ENCODE peak calls at places on chromosomes 16 and 17, in five cellular contexts. One of them, this sample, is unnamed.
A peak's percentile ranks its signal among the peaks of the same experiment; 100 is the strongest.

GRCh38 chr17:13568746-13569739 is 32.7 kb downstream of the HS3ST3A1 start:
- DNase-seq in hepatocyte: no peak
- DNase-seq in mesenchymal stem cell: no peak
- DNase-seq in stomach: no peak
- DNase-seq in SK-N-SH: no peak
- DNase-seq in this sample: no peak

GRCh38 chr16:55501549-55502322 is 7.1 kb upstream of the LPCAT2 start:
- DNase-seq in hepatocyte: no peak
- DNase-seq in mesenchymal stem cell: peak; percentile 35
- DNase-seq in stomach: no peak
- DNase-seq in SK-N-SH: peak; percentile 60
- DNase-seq in this sample: peak; percentile 85

GRCh38 chr17:70123193-70123592 is 46.1 kb upstream of the KCNJ2 start:
- DNase-seq in hepatocyte: no peak
- DNase-seq in mesenchymal stem cell: no peak
- DNase-seq in stomach: no peak
- DNase-seq in SK-N-SH: no peak
- DNase-seq in this sample: no peak

GRCh38 chr16:15621456-15621855 is 21.5 kb downstream of the MARF1 start:
- DNase-seq in hepatocyte: no peak
- DNase-seq in mesenchymal stem cell: no peak
- DNase-seq in stomach: no peak
- DNase-seq in SK-N-SH: no peak
- DNase-seq in this sample: no peak

GRCh38 chr16:11618107-11618717 is 31.5 kb upstream of the LITAF start:
- DNase-seq in hepatocyte: no peak
- DNase-seq in mesenchymal stem cell: no peak
- DNase-seq in stomach: no peak
- DNase-seq in SK-N-SH: no peak
- DNase-seq in this sample: peak; percentile 61

GRCh38 chr16:2842340-2843000 is 12.4 kb downstream of the ZG16B start:
- DNase-seq in hepatocyte: no peak
- DNase-seq in mesenchymal stem cell: no peak
- DNase-seq in stomach: peak; percentile 50
- DNase-seq in SK-N-SH: peak; percentile 55
- DNase-seq in this sample: peak; percentile 91

GRCh38 chr16:49513040-49513439 is 139.4 kb downstream of the C16orf78 start:
- DNase-seq in hepatocyte: peak; percentile 38
- DNase-seq in mesenchymal stem cell: no peak
- DNase-seq in stomach: no peak
- DNase-seq in SK-N-SH: peak; percentile 63
- DNase-seq in this sample: peak; percentile 89

GRCh38 chr16:11499295-11500089 is 87.2 kb downstream of the LITAF start:
- DNase-seq in hepatocyte: no peak
- DNase-seq in mesenchymal stem cell: no peak
- DNase-seq in stomach: peak; percentile 44
- DNase-seq in SK-N-SH: peak; percentile 49
- DNase-seq in this sample: peak; percentile 59

GRCh38 chr17:58394534-58395223 is 22.7 kb downstream of the RNF43 start:
- DNase-seq in hepatocyte: no peak
- DNase-seq in mesenchymal stem cell: no peak
- DNase-seq in stomach: no peak
- DNase-seq in SK-N-SH: no peak
- DNase-seq in this sample: no peak

GRCh38 chr17:63458478-63458877 is 12.4 kb upstream of the CYB561 start:
- DNase-seq in hepatocyte: no peak
- DNase-seq in mesenchymal stem cell: no peak
- DNase-seq in stomach: no peak
- DNase-seq in SK-N-SH: peak; percentile 13
- DNase-seq in this sample: no peak

GRCh38 chr17:39677072-39677471 is 8.8 kb downstream of the PNMT start:
- DNase-seq in hepatocyte: no peak
- DNase-seq in mesenchymal stem cell: no peak
- DNase-seq in stomach: no peak
- DNase-seq in SK-N-SH: no peak
- DNase-seq in this sample: no peak

GRCh38 chr16:54936086-54936978 is 5.7 kb downstream of the IRX5 start:
- DNase-seq in hepatocyte: peak; percentile 56
- DNase-seq in mesenchymal stem cell: peak; percentile 64
- DNase-seq in stomach: no peak
- DNase-seq in SK-N-SH: no peak
- DNase-seq in this sample: peak; percentile 84

GRCh38 chr16:84055801-84056634 is 13.4 kb upstream of the SLC38A8 start:
- DNase-seq in hepatocyte: no peak
- DNase-seq in mesenchymal stem cell: no peak
- DNase-seq in stomach: no peak
- DNase-seq in SK-N-SH: no peak
- DNase-seq in this sample: no peak

GRCh38 chr17:72937687-72938086 is 154.8 kb downstream of the SLC39A11 start:
- DNase-seq in hepatocyte: no peak
- DNase-seq in mesenchymal stem cell: no peak
- DNase-seq in stomach: no peak
- DNase-seq in SK-N-SH: no peak
- DNase-seq in this sample: no peak

GRCh38 chr16:69123894-69124293 is 8.5 kb downstream of the CHTF8 start:
- DNase-seq in hepatocyte: peak; percentile 76
- DNase-seq in mesenchymal stem cell: peak; percentile 82
- DNase-seq in stomach: peak; percentile 57
- DNase-seq in SK-N-SH: peak; percentile 65
- DNase-seq in this sample: peak; percentile 68

GRCh38 chr16:66692341-66692740 is 4.2 kb downstream of the CMTM4 start:
- DNase-seq in hepatocyte: no peak
- DNase-seq in mesenchymal stem cell: no peak
- DNase-seq in stomach: peak; percentile 46
- DNase-seq in SK-N-SH: no peak
- DNase-seq in this sample: no peak

GRCh38 chr16:1691276-1691675 is 13.2 kb downstream of the JPT2 start:
- DNase-seq in hepatocyte: no peak
- DNase-seq in mesenchymal stem cell: peak; percentile 28
- DNase-seq in stomach: no peak
- DNase-seq in SK-N-SH: no peak
- DNase-seq in this sample: peak; percentile 35

GRCh38 chr17:986322-986929 is 6.8 kb upstream of the NXN start:
- DNase-seq in hepatocyte: no peak
- DNase-seq in mesenchymal stem cell: no peak
- DNase-seq in stomach: no peak
- DNase-seq in SK-N-SH: no peak
- DNase-seq in this sample: no peak

GRCh38 chr17:44170499-44171201 is at the start of gene ASB16:
- DNase-seq in hepatocyte: peak; percentile 67
- DNase-seq in mesenchymal stem cell: peak; percentile 61
- DNase-seq in stomach: peak; percentile 56
- DNase-seq in SK-N-SH: peak; percentile 48
- DNase-seq in this sample: peak; percentile 88

GRCh38 chr17:2266045-2266864 is 37.3 kb downstream of the SMG6 start:
- DNase-seq in hepatocyte: no peak
- DNase-seq in mesenchymal stem cell: peak; percentile 44
- DNase-seq in stomach: peak; percentile 36
- DNase-seq in SK-N-SH: no peak
- DNase-seq in this sample: no peak

GRCh38 chr16:57185446-57185944 is 344 bp downstream of the PSME3IP1 start:
- DNase-seq in hepatocyte: peak; percentile 67
- DNase-seq in mesenchymal stem cell: peak; percentile 76
- DNase-seq in stomach: peak; percentile 53
- DNase-seq in SK-N-SH: peak; percentile 61
- DNase-seq in this sample: peak; percentile 74

GRCh38 chr16:57316390-57317017 is 32.0 kb upstream of the PLLP start:
- DNase-seq in hepatocyte: peak; percentile 37
- DNase-seq in mesenchymal stem cell: peak; percentile 97
- DNase-seq in stomach: no peak
- DNase-seq in SK-N-SH: no peak
- DNase-seq in this sample: no peak

GRCh38 chr17:64355536-64356303 is 34.9 kb downstream of the PECAM1 start:
- DNase-seq in hepatocyte: no peak
- DNase-seq in mesenchymal stem cell: no peak
- DNase-seq in stomach: no peak
- DNase-seq in SK-N-SH: no peak
- DNase-seq in this sample: no peak

GRCh38 chr17:43531955-43532354 is 14.2 kb downstream of the ETV4 start:
- DNase-seq in hepatocyte: no peak
- DNase-seq in mesenchymal stem cell: peak; percentile 16
- DNase-seq in stomach: no peak
- DNase-seq in SK-N-SH: no peak
- DNase-seq in this sample: no peak

GRCh38 chr16:31118223-31119155 is 1.0 kb downstream of the KAT8 start:
- DNase-seq in hepatocyte: peak; percentile 56
- DNase-seq in mesenchymal stem cell: peak; percentile 92
- DNase-seq in stomach: no peak
- DNase-seq in SK-N-SH: no peak
- DNase-seq in this sample: peak; percentile 21

GRCh38 chr17:19771971-19772630 is 24.0 kb upstream of the ALDH3A1 start:
- DNase-seq in hepatocyte: no peak
- DNase-seq in mesenchymal stem cell: no peak
- DNase-seq in stomach: no peak
- DNase-seq in SK-N-SH: no peak
- DNase-seq in this sample: no peak

GRCh38 chr16:9658157-9658556 is 524.1 kb downstream of the GRIN2A start:
- DNase-seq in hepatocyte: peak; percentile 12
- DNase-seq in mesenchymal stem cell: no peak
- DNase-seq in stomach: no peak
- DNase-seq in SK-N-SH: no peak
- DNase-seq in this sample: no peak

GRCh38 chr17:59287887-59288286 is 43.6 kb upstream of the YPEL2 start:
- DNase-seq in hepatocyte: no peak
- DNase-seq in mesenchymal stem cell: no peak
- DNase-seq in stomach: no peak
- DNase-seq in SK-N-SH: no peak
- DNase-seq in this sample: no peak

GRCh38 chr16:69522732-69523404 is 42.9 kb upstream of the NFAT5 start:
- DNase-seq in hepatocyte: no peak
- DNase-seq in mesenchymal stem cell: no peak
- DNase-seq in stomach: no peak
- DNase-seq in SK-N-SH: peak; percentile 53
- DNase-seq in this sample: peak; percentile 52

GRCh38 chr17:77354721-77355455 is 214.1 kb downstream of the SEC14L1 start:
- DNase-seq in hepatocyte: peak; percentile 58
- DNase-seq in mesenchymal stem cell: peak; percentile 97
- DNase-seq in stomach: peak; percentile 51
- DNase-seq in SK-N-SH: peak; percentile 60
- DNase-seq in this sample: peak; percentile 36

GRCh38 chr16:16146380-16147315 is 76.6 kb downstream of the ABCC6 start:
- DNase-seq in hepatocyte: no peak
- DNase-seq in mesenchymal stem cell: no peak
- DNase-seq in stomach: no peak
- DNase-seq in SK-N-SH: peak; percentile 63
- DNase-seq in this sample: no peak

DNA sequence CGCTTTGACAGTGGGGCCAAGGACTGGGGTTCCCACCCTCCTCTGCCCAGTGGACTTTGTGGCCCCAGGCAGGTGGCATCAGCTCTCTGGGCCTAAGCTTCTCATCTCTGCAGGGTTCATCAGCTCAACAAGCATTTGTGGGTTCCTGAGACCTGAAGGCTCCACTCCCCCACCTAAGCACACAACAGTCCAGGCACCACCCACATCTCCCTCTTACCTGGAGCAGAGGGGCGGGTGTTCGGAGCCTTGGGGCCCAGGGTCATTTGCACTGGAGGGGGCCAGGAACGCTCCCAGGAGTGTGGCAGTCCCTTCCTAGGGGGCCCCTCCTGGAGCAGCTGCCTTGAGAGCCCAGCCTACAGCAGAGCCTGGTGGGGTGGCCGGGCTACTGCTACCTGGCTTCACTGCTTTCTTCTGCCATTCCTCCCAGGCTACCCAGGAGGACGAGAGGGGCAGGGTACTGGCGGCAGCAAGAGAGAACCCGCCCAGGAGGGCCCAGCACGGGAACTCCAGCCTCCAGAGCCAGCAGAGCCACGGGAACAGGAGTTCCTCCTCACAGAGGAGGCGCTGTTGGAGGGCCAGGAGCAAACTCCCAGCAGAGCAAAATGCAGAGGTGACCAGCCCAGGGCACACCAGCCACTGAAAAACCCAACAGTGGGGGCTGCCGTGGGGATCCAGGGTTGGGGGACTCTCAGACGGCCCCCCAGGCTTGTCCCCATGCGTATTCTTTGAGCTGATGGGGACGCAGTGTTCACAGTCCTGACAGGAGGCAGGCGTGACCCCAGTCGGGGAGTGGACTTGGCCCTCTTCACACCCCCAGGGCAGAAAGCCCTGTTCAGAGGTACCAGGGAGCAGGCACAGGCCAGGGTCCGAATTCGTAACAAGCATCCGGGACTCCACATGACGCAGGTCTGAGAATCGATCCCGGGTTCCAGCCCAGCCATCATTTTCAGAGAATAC is 35.1 kb upstream of the SLC38A10 start:
- DNase-seq in hepatocyte: peak; percentile 78
- DNase-seq in mesenchymal stem cell: peak; percentile 30
- DNase-seq in stomach: no peak
- DNase-seq in SK-N-SH: no peak
- DNase-seq in this sample: peak; percentile 81
- H3K4me3 ChIP-seq in hepatocyte: no peak overlapping the region
- H3K4me3 ChIP-seq in mesenchymal stem cell: no peak overlapping the region
- H3K4me3 ChIP-seq in stomach: peak overlapping the region; percentile 6
- H3K4me3 ChIP-seq in SK-N-SH: no peak overlapping the region
- H3K4me3 ChIP-seq in this sample: no peak overlapping the region

DNA sequence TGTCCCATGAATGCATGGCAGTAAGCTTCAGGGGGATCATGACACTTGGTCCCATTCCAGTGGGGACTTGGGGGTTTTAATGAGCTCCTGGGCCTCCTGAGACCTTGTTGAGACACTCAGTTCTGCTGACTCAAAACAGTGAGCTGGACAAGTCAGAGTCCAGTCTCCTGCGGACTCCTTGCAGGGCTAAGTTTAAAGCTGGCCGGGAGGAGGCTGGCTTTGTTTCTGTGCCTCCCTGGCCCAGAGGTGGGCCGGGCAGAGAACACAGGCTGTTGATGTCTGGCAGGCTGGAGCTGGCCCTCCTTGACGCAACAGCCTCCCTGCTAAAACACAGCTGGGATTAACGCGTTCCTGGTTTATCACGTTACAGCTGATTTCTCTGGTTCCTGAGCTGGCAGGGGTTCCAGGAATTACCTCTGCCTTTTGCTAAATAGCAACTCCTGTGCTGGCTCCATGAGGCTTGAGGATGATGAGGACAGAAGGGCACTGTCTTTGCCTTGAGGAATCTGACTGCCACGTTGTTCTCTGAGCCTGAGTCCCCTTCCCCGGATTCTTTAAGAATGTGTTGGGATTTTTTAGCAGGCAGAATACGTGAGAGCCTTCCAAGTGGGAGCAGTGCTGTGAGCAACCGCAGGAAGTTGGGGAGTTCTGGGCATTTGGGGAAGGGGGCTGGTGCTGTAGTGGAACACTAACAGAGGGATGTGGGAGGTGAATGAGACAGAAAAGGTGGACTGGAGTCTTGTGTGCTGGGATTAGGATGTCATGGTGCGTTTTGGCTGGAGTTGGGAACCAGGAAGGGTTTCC is 2.0 kb downstream of the GPT2 start:
- DNase-seq in hepatocyte: peak; percentile 72
- DNase-seq in mesenchymal stem cell: peak; percentile 57
- DNase-seq in stomach: peak; percentile 77
- DNase-seq in SK-N-SH: peak; percentile 41
- DNase-seq in this sample: no peak
- H3K4me3 ChIP-seq in hepatocyte: no peak overlapping the region
- H3K4me3 ChIP-seq in mesenchymal stem cell: no peak overlapping the region
- H3K4me3 ChIP-seq in stomach: peak overlapping the region; percentile 98
- H3K4me3 ChIP-seq in SK-N-SH: peak overlapping the region; percentile 84
- H3K4me3 ChIP-seq in this sample: peak overlapping the region; percentile 7

GRCh38 chr17:11644265-11645212 is 46.3 kb downstream of the DNAH9 start:
- DNase-seq in hepatocyte: peak; percentile 94
- DNase-seq in mesenchymal stem cell: peak; percentile 22
- DNase-seq in stomach: peak; percentile 72
- DNase-seq in SK-N-SH: peak; percentile 70
- DNase-seq in this sample: peak; percentile 73
- H3K4me3 ChIP-seq in hepatocyte: no peak overlapping the region
- H3K4me3 ChIP-seq in mesenchymal stem cell: no peak overlapping the region
- H3K4me3 ChIP-seq in stomach: no peak overlapping the region
- H3K4me3 ChIP-seq in SK-N-SH: no peak overlapping the region
- H3K4me3 ChIP-seq in this sample: no peak overlapping the region

GRCh38 chr17:17051380-17051779 is 9.1 kb downstream of the MPRIP start:
- DNase-seq in hepatocyte: no peak
- DNase-seq in mesenchymal stem cell: no peak
- DNase-seq in stomach: peak; percentile 14
- DNase-seq in SK-N-SH: no peak
- DNase-seq in this sample: peak; percentile 33
- H3K4me3 ChIP-seq in hepatocyte: no peak overlapping the region
- H3K4me3 ChIP-seq in mesenchymal stem cell: no peak overlapping the region
- H3K4me3 ChIP-seq in stomach: peak overlapping the region; percentile 10
- H3K4me3 ChIP-seq in SK-N-SH: no peak overlapping the region
- H3K4me3 ChIP-seq in this sample: no peak overlapping the region

This sample was measured in H7.